ENCODE peak calls at places on chromosomes 5 and 9, in ten cellular contexts. One of them, this sample, is unnamed.

GRCh38 chr5:103927739-103928138 is 365.1 kb upstream of the NUDT12 start:
- DNase-seq in PC-3: no peak
- DNase-seq in ascending aorta: no peak
- DNase-seq in K562: no peak
- DNase-seq in A549: no peak
- DNase-seq in cardiac muscle cell: no peak
- DNase-seq in right cardiac atrium: no peak
- DNase-seq in lung: no peak
- DNase-seq in dorsolateral prefrontal cortex: no peak
- DNase-seq in endodermal cell: no peak
- DNase-seq in this sample: no peak

GRCh38 chr9:6581266-6581665 is 64.3 kb downstream of the GLDC start:
- DNase-seq in dorsolateral prefrontal cortex: no peak
- DNase-seq in A549: no peak
- DNase-seq in cardiac muscle cell: no peak
- DNase-seq in endodermal cell: no peak
- DNase-seq in PC-3: no peak
- DNase-seq in K562: no peak
- DNase-seq in ascending aorta: no peak
- DNase-seq in lung: no peak
- DNase-seq in right cardiac atrium: no peak
- DNase-seq in this sample: no peak

GRCh38 chr5:151255621-151256286 is 2.8 kb downstream of the GM2A start:
- DNase-seq in right cardiac atrium: no peak
- DNase-seq in ascending aorta: no peak
- DNase-seq in A549: no peak
- DNase-seq in K562: no peak
- DNase-seq in lung: no peak
- DNase-seq in dorsolateral prefrontal cortex: no peak
- DNase-seq in endodermal cell: no peak
- DNase-seq in PC-3: no peak
- DNase-seq in cardiac muscle cell: no peak
- DNase-seq in this sample: no peak

GRCh38 chr5:38780950-38781349 is 64.9 kb upstream of the OSMR start:
- DNase-seq in ascending aorta: no peak
- DNase-seq in A549: no peak
- DNase-seq in cardiac muscle cell: peak
- DNase-seq in lung: peak
- DNase-seq in PC-3: peak
- DNase-seq in dorsolateral prefrontal cortex: peak
- DNase-seq in right cardiac atrium: peak
- DNase-seq in endodermal cell: no peak
- DNase-seq in K562: no peak
- DNase-seq in this sample: no peak

GRCh38 chr9:85310531-85311070 is 431.2 kb downstream of the AGTPBP1 start:
- DNase-seq in A549: no peak
- DNase-seq in endodermal cell: no peak
- DNase-seq in ascending aorta: no peak
- DNase-seq in lung: no peak
- DNase-seq in dorsolateral prefrontal cortex: no peak
- DNase-seq in right cardiac atrium: no peak
- DNase-seq in PC-3: no peak
- DNase-seq in cardiac muscle cell: no peak
- DNase-seq in K562: no peak
- DNase-seq in this sample: no peak

GRCh38 chr9:19445452-19445851 is 36.6 kb downstream of the ACER2 start:
- DNase-seq in endodermal cell: no peak
- DNase-seq in ascending aorta: no peak
- DNase-seq in PC-3: no peak
- DNase-seq in lung: no peak
- DNase-seq in A549: no peak
- DNase-seq in dorsolateral prefrontal cortex: no peak
- DNase-seq in cardiac muscle cell: peak
- DNase-seq in K562: no peak
- DNase-seq in right cardiac atrium: no peak
- DNase-seq in this sample: no peak

GRCh38 chr5:150058480-150059126 is 27.8 kb downstream of the CSF1R start:
- DNase-seq in cardiac muscle cell: no peak
- DNase-seq in K562: peak
- DNase-seq in PC-3: peak
- DNase-seq in endodermal cell: no peak
- DNase-seq in A549: no peak
- DNase-seq in lung: no peak
- DNase-seq in dorsolateral prefrontal cortex: no peak
- DNase-seq in ascending aorta: no peak
- DNase-seq in right cardiac atrium: no peak
- DNase-seq in this sample: no peak

GRCh38 chr9:137216188-137216965 is 5.7 kb downstream of the RNF208 start:
- DNase-seq in dorsolateral prefrontal cortex: no peak
- DNase-seq in cardiac muscle cell: no peak
- DNase-seq in K562: no peak
- DNase-seq in endodermal cell: no peak
- DNase-seq in A549: no peak
- DNase-seq in ascending aorta: no peak
- DNase-seq in right cardiac atrium: no peak
- DNase-seq in PC-3: no peak
- DNase-seq in lung: no peak
- DNase-seq in this sample: no peak

GRCh38 chr5:174323878-174324281 is 278.4 kb downstream of the NSG2 start:
- DNase-seq in cardiac muscle cell: peak
- DNase-seq in right cardiac atrium: no peak
- DNase-seq in ascending aorta: no peak
- DNase-seq in A549: peak
- DNase-seq in lung: peak
- DNase-seq in K562: peak
- DNase-seq in PC-3: peak
- DNase-seq in dorsolateral prefrontal cortex: no peak
- DNase-seq in endodermal cell: peak
- DNase-seq in this sample: peak

GRCh38 chr5:137802282-137803210 is 48.4 kb upstream of the HNRNPA0 start:
- DNase-seq in lung: no peak
- DNase-seq in K562: no peak
- DNase-seq in dorsolateral prefrontal cortex: no peak
- DNase-seq in ascending aorta: no peak
- DNase-seq in right cardiac atrium: no peak
- DNase-seq in cardiac muscle cell: no peak
- DNase-seq in endodermal cell: no peak
- DNase-seq in A549: no peak
- DNase-seq in PC-3: no peak
- DNase-seq in this sample: no peak
- H3K4me3 ChIP-seq in lung: no peak
- H3K4me3 ChIP-seq in K562: no peak
- H3K4me3 ChIP-seq in dorsolateral prefrontal cortex: no peak
- H3K4me3 ChIP-seq in ascending aorta: no peak
- H3K4me3 ChIP-seq in right cardiac atrium: peak
- H3K4me3 ChIP-seq in cardiac muscle cell: no peak
- H3K4me3 ChIP-seq in endodermal cell: no peak
- H3K4me3 ChIP-seq in A549: no peak
- H3K4me3 ChIP-seq in PC-3: no peak
- H3K4me3 ChIP-seq in this sample: no peak

DNA sequence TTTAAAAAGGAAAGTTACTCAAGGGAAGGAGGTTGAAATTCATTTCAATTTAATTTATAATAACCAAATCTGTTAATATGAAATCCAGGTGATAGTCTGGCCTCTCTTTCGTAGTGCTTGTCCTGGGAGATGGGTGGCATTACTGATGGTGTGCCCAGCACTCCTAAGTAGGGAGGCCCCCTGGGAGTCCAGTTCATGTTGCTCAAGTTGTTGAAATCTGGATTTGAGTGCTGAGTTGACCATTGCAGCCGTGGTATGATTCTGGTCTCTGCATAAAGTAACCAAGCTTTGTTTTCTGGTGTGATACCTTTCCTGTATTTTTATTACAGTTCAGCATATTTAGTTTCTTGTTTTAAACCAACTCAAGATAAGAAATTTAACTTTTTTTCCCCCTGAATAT is 287.8 kb downstream of the FANCC start:
- DNase-seq in endodermal cell: no peak
- DNase-seq in A549: no peak
- DNase-seq in cardiac muscle cell: no peak
- DNase-seq in right cardiac atrium: no peak
- DNase-seq in PC-3: no peak
- DNase-seq in ascending aorta: no peak
- DNase-seq in dorsolateral prefrontal cortex: no peak
- DNase-seq in K562: no peak
- DNase-seq in lung: no peak
- DNase-seq in this sample: no peak
- H3K4me3 ChIP-seq in endodermal cell: no peak
- H3K4me3 ChIP-seq in A549: no peak
- H3K4me3 ChIP-seq in cardiac muscle cell: no peak
- H3K4me3 ChIP-seq in right cardiac atrium: no peak
- H3K4me3 ChIP-seq in PC-3: no peak
- H3K4me3 ChIP-seq in ascending aorta: peak
- H3K4me3 ChIP-seq in dorsolateral prefrontal cortex: no peak
- H3K4me3 ChIP-seq in K562: no peak
- H3K4me3 ChIP-seq in lung: no peak
- H3K4me3 ChIP-seq in this sample: no peak

GRCh38 chr5:4230905-4231561 is 635.4 kb downstream of the IRX1 start:
- DNase-seq in endodermal cell: no peak
- DNase-seq in cardiac muscle cell: no peak
- DNase-seq in K562: no peak
- DNase-seq in PC-3: no peak
- DNase-seq in A549: no peak
- DNase-seq in right cardiac atrium: no peak
- DNase-seq in ascending aorta: no peak
- DNase-seq in dorsolateral prefrontal cortex: no peak
- DNase-seq in lung: no peak
- DNase-seq in this sample: no peak
- H3K4me3 ChIP-seq in endodermal cell: no peak
- H3K4me3 ChIP-seq in cardiac muscle cell: no peak
- H3K4me3 ChIP-seq in K562: no peak
- H3K4me3 ChIP-seq in PC-3: no peak
- H3K4me3 ChIP-seq in A549: no peak
- H3K4me3 ChIP-seq in right cardiac atrium: no peak
- H3K4me3 ChIP-seq in ascending aorta: no peak
- H3K4me3 ChIP-seq in dorsolateral prefrontal cortex: peak
- H3K4me3 ChIP-seq in lung: no peak
- H3K4me3 ChIP-seq in this sample: no peak

GRCh38 chr9:75616052-75616451 is 274.4 kb upstream of the PCSK5 start:
- DNase-seq in lung: no peak
- DNase-seq in cardiac muscle cell: no peak
- DNase-seq in K562: no peak
- DNase-seq in PC-3: no peak
- DNase-seq in right cardiac atrium: no peak
- DNase-seq in ascending aorta: no peak
- DNase-seq in dorsolateral prefrontal cortex: no peak
- DNase-seq in A549: no peak
- DNase-seq in endodermal cell: no peak
- DNase-seq in this sample: no peak
- H3K4me3 ChIP-seq in lung: no peak
- H3K4me3 ChIP-seq in cardiac muscle cell: no peak
- H3K4me3 ChIP-seq in K562: no peak
- H3K4me3 ChIP-seq in PC-3: no peak
- H3K4me3 ChIP-seq in right cardiac atrium: no peak
- H3K4me3 ChIP-seq in ascending aorta: no peak
- H3K4me3 ChIP-seq in dorsolateral prefrontal cortex: no peak
- H3K4me3 ChIP-seq in A549: no peak
- H3K4me3 ChIP-seq in endodermal cell: no peak
- H3K4me3 ChIP-seq in this sample: no peak

GRCh38 chr9:118985851-118986250 is 383.4 kb downstream of the BRINP1 start:
- DNase-seq in dorsolateral prefrontal cortex: no peak
- DNase-seq in lung: no peak
- DNase-seq in PC-3: no peak
- DNase-seq in A549: no peak
- DNase-seq in endodermal cell: no peak
- DNase-seq in right cardiac atrium: no peak
- DNase-seq in K562: no peak
- DNase-seq in ascending aorta: no peak
- DNase-seq in cardiac muscle cell: no peak
- DNase-seq in this sample: no peak
- H3K4me3 ChIP-seq in dorsolateral prefrontal cortex: no peak
- H3K4me3 ChIP-seq in lung: no peak
- H3K4me3 ChIP-seq in PC-3: no peak
- H3K4me3 ChIP-seq in A549: no peak
- H3K4me3 ChIP-seq in endodermal cell: no peak
- H3K4me3 ChIP-seq in right cardiac atrium: no peak
- H3K4me3 ChIP-seq in K562: no peak
- H3K4me3 ChIP-seq in ascending aorta: no peak
- H3K4me3 ChIP-seq in cardiac muscle cell: no peak
- H3K4me3 ChIP-seq in this sample: no peak

This sample was measured in Caco-2.